ENCODE peak calls at places on chromosome 16, in six cellular contexts. L is AG04450, K is AG04449, W is SK-N-SH, V is heart right ventricle, M is colonic mucosa. X is an unnamed sample.

GRCh38 chr16:30033270-30033669 is 2.2 kb upstream of the TLCD3B start:
- DNase-seq in K (no peak), W (no peak), M (no peak), V (no peak), L (no peak), X (no peak)

GRCh38 chr16:86963600-86964575 is 353.3 kb downstream of the C16orf95 start:
- DNase-seq in K (no peak), L (no peak), V (no peak), M (no peak), W (no peak), X (no peak)

GRCh38 chr16:11994187-11995119 is 17.9 kb downstream of the SNX29 start:
- DNase-seq in M (peak), W (no peak), K (no peak), V (peak), L (no peak), X (no peak)

GRCh38 chr16:29909398-29909797 is 9.1 kb downstream of the ASPHD1 start:
- DNase-seq in K (no peak), M (no peak), L (no peak), V (no peak), W (no peak), X (no peak)

GRCh38 chr16:9670058-9670457 is 512.2 kb downstream of the GRIN2A start:
- DNase-seq in L (no peak), W (no peak), V (no peak), K (no peak), M (no peak), X (no peak)

GRCh38 chr16:73878616-73879015 is 418.0 kb upstream of the PSMD7 start:
- DNase-seq in L (peak), W (peak), M (no peak), K (peak), V (peak), X (peak)

GRCh38 chr16:11242658-11243057 is 13.3 kb downstream of the SOCS1 start:
- DNase-seq in M (no peak), W (no peak), L (no peak), V (no peak), K (no peak), X (no peak)

GRCh38 chr16:80580109-80580832 is 39.5 kb downstream of the DYNLRB2 start:
- DNase-seq in V (no peak), K (no peak), L (no peak), M (no peak), W (no peak), X (no peak)

GRCh38 chr16:74107795-74108610 is 188.6 kb upstream of the PSMD7 start:
- DNase-seq in L (no peak), K (no peak), W (no peak), V (peak), M (peak), X (peak)

GRCh38 chr16:8869212-8869987 is 594 bp upstream of the CARHSP1 start:
- DNase-seq in L (no peak), M (no peak), V (no peak), K (no peak), W (peak), X (peak)

GRCh38 chr16:66551362-66551761 is 1.0 kb upstream of the CKLF start:
- DNase-seq in L (no peak), W (peak), K (no peak), V (no peak), M (peak), X (peak)

GRCh38 chr16:4507588-4508345 is 30.8 kb downstream of the CDIP1 start:
- DNase-seq in W (no peak), L (no peak), M (no peak), V (no peak), K (no peak), X (no peak)

GRCh38 chr16:12208341-12209035 is 232.0 kb downstream of the SNX29 start:
- DNase-seq in W (no peak), L (no peak), M (no peak), K (no peak), V (no peak), X (no peak)

GRCh38 chr16:67652578-67653130 is 7.4 kb downstream of the ACD start:
- DNase-seq in W (peak), L (no peak), V (no peak), K (no peak), M (no peak), X (peak)

GRCh38 chr16:86137359-86137758 is 238.4 kb downstream of the IRF8 start:
- DNase-seq in K (no peak), L (no peak), V (no peak), W (no peak), M (no peak), X (no peak)

GRCh38 chr16:57422026-57422944 is 17.7 kb downstream of the CCL17 start:
- DNase-seq in L (peak), W (peak), V (peak), K (peak), M (peak), X (peak)

GRCh38 chr16:80804061-80804450 is 342 bp downstream of the CDYL2 start:
- DNase-seq in L (peak), K (peak), V (peak), W (no peak), M (peak), X (no peak)

GRCh38 chr16:19505600-19506303 is 16.1 kb downstream of the GDE1 start:
- DNase-seq in V (peak), K (no peak), L (no peak), W (no peak), M (no peak), X (no peak)

GRCh38 chr16:57623251-57624043 is 5.0 kb upstream of the ADGRG1 start:
- DNase-seq in V (no peak), L (no peak), K (no peak), W (no peak), M (peak), X (no peak)

GRCh38 chr16:19289805-19290490 is 4.4 kb downstream of the CLEC19A start:
- DNase-seq in V (no peak), W (peak), M (no peak), K (no peak), L (no peak), X (peak)

GRCh38 chr16:56113223-56113622 is 78.1 kb upstream of the GNAO1 start:
- DNase-seq in L (no peak), W (no peak), V (no peak), M (no peak), K (no peak), X (no peak)

GRCh38 chr16:35174006-35174405 is 1714.6 kb downstream of the TP53TG3F start:
- DNase-seq in W (no peak), L (no peak), M (no peak), V (no peak), K (no peak), X (no peak)

GRCh38 chr16:83420206-83420760 is 387.5 kb upstream of the HSBP1 start:
- DNase-seq in W (no peak), K (no peak), V (no peak), M (no peak), L (no peak), X (peak)

GRCh38 chr16:3971261-3971660 is 90.7 kb upstream of the CREBBP start:
- DNase-seq in K (peak), W (no peak), L (peak), M (no peak), V (no peak), X (no peak)

GRCh38 chr16:53370827-53371226 is 63.4 kb upstream of the RBL2 start:
- DNase-seq in M (no peak), V (no peak), W (no peak), K (no peak), L (no peak), X (no peak)

GRCh38 chr16:85720319-85720637 is 30.6 kb downstream of the C16orf74 start:
- DNase-seq in W (no peak), V (no peak), M (peak), L (no peak), K (no peak), X (no peak)

GRCh38 chr16:49630783-49631182 is 225.1 kb downstream of the ZNF423 start:
- DNase-seq in K (no peak), M (no peak), W (no peak), L (no peak), V (no peak), X (no peak)

GRCh38 chr16:80300876-80301275 is 239.9 kb upstream of the DYNLRB2 start:
- DNase-seq in W (no peak), V (no peak), M (no peak), K (peak), L (peak), X (no peak)

GRCh38 chr16:81445143-81445922 is 725 bp downstream of the CMIP start:
- DNase-seq in V (no peak), L (no peak), W (peak), K (no peak), M (no peak), X (peak)

GRCh38 chr16:35689764-35690163 is 2230.4 kb downstream of the TP53TG3F start:
- DNase-seq in M (no peak), K (no peak), V (no peak), L (no peak), W (no peak), X (no peak)

GRCh38 chr16:15572329-15573001 is 70.5 kb downstream of the MARF1 start:
- DNase-seq in M (peak), K (peak), V (no peak), L (peak), W (no peak), X (no peak)

GRCh38 chr16:72198641-72199250 is 26.8 kb upstream of the PMFBP1 start:
- DNase-seq in K (no peak), W (peak), M (no peak), V (no peak), L (no peak), X (no peak)

GRCh38 chr16:25691519-25692091 is at the start of gene HS3ST4:
- DNase-seq in W (peak), K (no peak), L (no peak), M (no peak), V (no peak), X (peak)

GRCh38 chr16:25692734-25693508 is 1.2 kb downstream of the HS3ST4 start:
- DNase-seq in K (no peak), W (peak), M (no peak), V (no peak), L (no peak), X (peak)

GRCh38 chr16:25692307-25692706 is 548 bp downstream of the HS3ST4 start:
- DNase-seq in L (no peak), W (peak), V (no peak), M (no peak), K (no peak), X (peak)

GRCh38 chr16:25689137-25689836 is 2.5 kb upstream of the HS3ST4 start:
- DNase-seq in M (no peak), K (no peak), L (no peak), V (no peak), W (no peak), X (no peak)

GRCh38 chr16:25690563-25691143 is 1.1 kb upstream of the HS3ST4 start:
- DNase-seq in W (no peak), M (no peak), L (no peak), K (no peak), V (no peak), X (no peak)
- TF ChIP-seq CTCF in W (no peak), M (no peak), L (no peak), K (no peak), V (no peak), X (no peak)

GRCh38 chr16:24497405-24497804 is 42.0 kb upstream of the RBBP6 start:
- DNase-seq in V (no peak), W (no peak), K (no peak), L (no peak), M (no peak), X (no peak)
- TF ChIP-seq CTCF in V (no peak), W (no peak), K (no peak), L (no peak), M (no peak), X (no peak)

DNA sequence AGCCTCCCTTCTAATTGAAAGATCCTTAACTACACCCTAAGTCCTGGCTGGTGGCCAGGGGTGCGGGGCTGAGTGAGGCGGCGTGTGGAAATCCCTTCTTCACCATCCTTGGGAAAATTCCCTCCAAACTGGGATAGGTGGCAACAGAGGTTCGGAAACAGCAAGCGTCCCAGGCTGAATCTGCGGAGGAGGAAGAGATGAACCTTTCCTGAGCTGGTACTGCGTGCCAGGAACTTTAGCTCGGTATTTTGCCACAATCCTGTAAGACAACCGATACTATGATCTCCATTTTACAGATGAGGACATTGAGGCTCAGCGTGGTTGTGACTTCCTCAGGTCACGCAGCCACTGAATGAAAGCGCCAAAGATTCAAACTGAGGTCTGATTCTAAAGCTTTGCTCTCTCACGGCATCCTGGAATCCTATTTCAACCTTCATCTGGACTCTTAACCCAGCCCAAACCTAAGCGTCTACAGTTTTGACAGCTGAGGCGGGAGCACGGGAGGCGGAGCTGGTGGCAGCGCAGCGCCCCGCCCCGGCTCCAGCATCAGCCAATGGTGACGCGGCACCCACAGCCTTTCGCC is 570 bp upstream of the CYLD start:
- DNase-seq in M (peak), V (peak), L (no peak), W (no peak), K (no peak), X (no peak)
- TF ChIP-seq CTCF in M (no peak), V (no peak), L (no peak), W (no peak), K (no peak), X (no peak)

DNA sequence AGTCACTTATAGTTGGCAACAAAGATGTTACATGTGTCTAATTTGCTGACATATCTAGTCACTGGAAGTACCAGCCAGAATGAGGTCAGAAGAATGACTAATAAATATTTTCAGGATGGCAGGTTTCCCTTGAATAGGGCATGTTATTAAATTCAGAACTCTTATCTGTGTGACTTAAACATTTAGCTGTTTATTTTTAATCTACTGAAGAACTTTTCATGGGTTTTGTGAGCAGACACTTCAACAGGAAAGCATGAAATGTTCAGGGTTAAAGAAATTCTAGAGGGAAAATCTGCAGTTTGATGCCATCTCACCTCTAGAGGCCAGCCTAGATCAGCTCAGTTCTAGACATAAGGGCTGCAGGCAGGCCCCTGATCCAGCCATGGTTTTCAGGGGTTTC is 13.2 kb downstream of the JPT2 start:
- DNase-seq in M (no peak), L (no peak), V (no peak), K (no peak), W (no peak), X (no peak)
- TF ChIP-seq CTCF in M (no peak), L (peak), V (no peak), K (no peak), W (peak), X (no peak)

GRCh38 chr16:68901910-68902309 is 58.6 kb downstream of the TANGO6 start:
- DNase-seq in V (no peak), L (peak), W (no peak), K (peak), M (no peak), X (no peak)

GRCh38 chr16:68898026-68898425 is 54.7 kb downstream of the TANGO6 start:
- DNase-seq in M (no peak), K (no peak), V (no peak), L (no peak), W (peak), X (no peak)

GRCh38 chr16:68894714-68895113 is 51.4 kb downstream of the TANGO6 start:
- DNase-seq in K (no peak), M (no peak), W (no peak), V (no peak), L (no peak), X (no peak)

GRCh38 chr16:68902376-68903345 is 59.3 kb downstream of the TANGO6 start:
- DNase-seq in L (peak), V (peak), M (peak), W (peak), K (no peak), X (peak)

DNA sequence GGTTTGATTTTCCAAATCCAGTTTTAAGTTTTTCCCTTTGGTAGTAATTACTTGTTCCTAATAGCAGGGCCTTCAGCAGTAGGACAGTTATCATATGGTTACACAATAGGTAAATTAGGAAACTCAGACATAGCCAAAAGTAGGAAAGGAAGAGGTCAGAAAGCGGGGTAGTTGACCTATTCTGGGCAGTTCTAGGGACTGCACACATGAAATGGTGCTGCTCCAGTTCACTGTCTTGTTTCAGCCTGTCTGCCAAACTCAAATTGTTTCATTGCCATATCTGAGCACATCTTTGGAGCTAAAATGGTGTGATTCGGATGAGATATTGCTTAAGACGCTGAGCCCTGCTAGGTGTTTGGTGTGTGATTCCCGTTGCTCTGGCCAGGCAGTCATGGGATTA is 56.7 kb downstream of the TANGO6 start:
- DNase-seq in W (no peak), V (no peak), K (no peak), M (no peak), L (no peak), X (no peak)
- TF ChIP-seq CTCF in W (no peak), V (no peak), K (no peak), M (no peak), L (no peak), X (no peak)

GRCh38 chr16:75429621-75430403 is 3.5 kb downstream of the CFDP1 start:
- DNase-seq in V (no peak), K (no peak), W (no peak), L (no peak), M (no peak), X (no peak)

GRCh38 chr16:75432828-75433731 is at the start of gene CFDP1:
- DNase-seq in K (peak), V (peak), M (peak), L (peak), W (peak), X (peak)

DNA sequence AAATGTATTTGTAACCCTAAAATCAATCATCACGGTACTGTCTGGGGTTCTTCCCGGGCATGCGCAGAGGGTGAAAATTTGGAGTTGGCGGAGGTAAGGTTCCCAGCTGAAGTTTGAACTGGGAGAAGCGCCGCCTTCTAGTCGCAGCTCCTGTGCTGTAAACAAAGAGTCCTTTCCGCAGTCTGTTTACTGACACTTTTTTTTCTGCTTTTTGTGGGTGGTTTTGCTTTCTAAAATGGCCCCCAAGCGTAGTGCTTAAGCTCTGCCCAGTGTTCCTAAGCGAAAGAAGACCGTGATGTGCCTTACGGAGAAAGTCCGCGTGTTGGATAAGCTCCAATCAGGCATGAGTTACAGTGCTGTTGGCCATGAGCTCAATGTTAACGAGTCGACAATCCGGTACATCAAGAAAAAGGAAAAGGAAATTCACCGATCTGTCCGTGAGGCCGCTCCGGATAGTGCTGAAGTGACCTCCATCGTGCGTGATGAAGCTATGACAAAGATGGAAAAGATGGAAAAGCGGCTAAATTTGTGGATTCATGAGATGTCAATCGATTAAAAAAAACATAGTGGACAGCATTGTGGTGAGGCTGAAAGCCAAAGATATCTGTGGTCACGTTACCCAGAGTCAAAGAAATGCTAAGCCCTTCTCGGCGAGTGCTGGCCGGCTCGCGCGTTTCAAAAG is 570 bp upstream of the CFDP1 start:
- DNase-seq in K (peak), V (peak), L (peak), W (peak), M (peak), X (no peak)
- TF ChIP-seq CTCF in K (no peak), V (no peak), L (no peak), W (no peak), M (no peak), X (no peak)

DNA sequence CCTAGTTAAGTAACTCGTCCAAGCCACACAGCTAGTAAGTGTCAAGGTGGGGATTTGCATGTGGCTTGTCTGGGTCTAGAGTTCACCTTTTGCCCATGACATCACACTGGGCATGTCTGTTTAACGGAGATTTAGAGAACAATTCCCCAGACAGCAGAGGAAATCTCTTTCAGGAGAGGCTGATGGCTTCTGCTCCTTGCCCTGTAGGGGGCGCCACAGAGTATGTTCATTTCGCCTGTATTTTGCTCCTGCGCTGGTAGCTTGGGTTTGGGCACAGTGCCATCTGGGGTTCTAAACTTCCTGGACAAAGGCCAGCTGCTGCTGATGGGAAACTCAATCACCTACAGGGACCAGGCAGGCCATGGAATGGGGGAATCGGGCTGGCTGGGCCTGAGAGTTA is 20.4 kb downstream of the OTOA start:
- DNase-seq in M (peak), K (no peak), V (no peak), L (no peak), W (peak), X (no peak)
- TF ChIP-seq CTCF in M (peak), K (peak), V (no peak), L (peak), W (peak), X (peak)

DNA sequence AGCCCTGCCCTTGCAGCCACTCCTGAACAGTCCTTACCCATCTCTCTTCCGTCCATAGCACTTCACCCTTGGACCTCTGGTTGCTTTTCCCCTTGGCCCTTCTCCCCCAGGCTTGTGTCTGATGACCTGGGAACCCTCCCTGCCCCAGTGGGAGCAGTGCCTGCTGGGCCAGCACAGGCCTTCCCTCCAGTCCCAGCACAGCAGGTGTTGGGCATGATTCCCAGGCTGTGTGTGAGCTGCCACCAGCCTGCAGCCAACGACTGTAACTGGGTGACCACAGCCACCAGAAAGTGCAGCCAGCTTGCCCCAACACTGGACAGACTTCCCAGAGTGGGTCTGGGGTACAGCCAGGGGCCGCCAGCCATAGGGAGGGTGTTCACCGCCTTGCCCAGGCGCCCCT is 30.0 kb downstream of the CRAMP1 start:
- DNase-seq in K (no peak), W (no peak), L (no peak), V (peak), M (no peak), X (no peak)
- TF ChIP-seq CTCF in K (no peak), W (no peak), L (no peak), V (no peak), M (no peak), X (no peak)

X was measured in nephron progenitor cell.